ENCODE peak calls at places on chromosomes 3 and 15, in six cellular contexts. One of them, this sample, is unnamed.

GRCh38 chr3:174325834-174326705 is 533.1 kb upstream of the NAALADL2 start:
- DNase-seq in A549: no peak
- DNase-seq in brain microvascular endothelial cell: no peak
- DNase-seq in epithelial cell of esophagus: no peak
- DNase-seq in heart right ventricle: no peak
- DNase-seq in MCF 10A: no peak
- DNase-seq in this sample: no peak

GRCh38 chr3:72972706-72973030 is 23.9 kb upstream of the PPP4R2 start:
- DNase-seq in MCF 10A: no peak
- DNase-seq in heart right ventricle: no peak
- DNase-seq in A549: no peak
- DNase-seq in epithelial cell of esophagus: no peak
- DNase-seq in brain microvascular endothelial cell: no peak
- DNase-seq in this sample: no peak

GRCh38 chr3:136067211-136067610 is 101.7 kb downstream of the PPP2R3A start:
- DNase-seq in brain microvascular endothelial cell: no peak
- DNase-seq in heart right ventricle: no peak
- DNase-seq in epithelial cell of esophagus: no peak
- DNase-seq in A549: no peak
- DNase-seq in MCF 10A: no peak
- DNase-seq in this sample: no peak

GRCh38 chr3:70064194-70064787 is 64.8 kb downstream of the SAMMSON start:
- DNase-seq in brain microvascular endothelial cell: peak; percentile 44
- DNase-seq in MCF 10A: peak; percentile 44
- DNase-seq in epithelial cell of esophagus: peak; percentile 47
- DNase-seq in heart right ventricle: no peak
- DNase-seq in A549: peak; percentile 51
- DNase-seq in this sample: no peak

GRCh38 chr3:142279965-142280590 is 54.7 kb upstream of the GK5 start:
- DNase-seq in heart right ventricle: no peak
- DNase-seq in epithelial cell of esophagus: peak; percentile 80
- DNase-seq in MCF 10A: peak; percentile 89
- DNase-seq in A549: peak; percentile 80
- DNase-seq in brain microvascular endothelial cell: peak; percentile 69
- DNase-seq in this sample: no peak

GRCh38 chr3:58532794-58533220 is 4.2 kb downstream of the ACOX2 start:
- DNase-seq in MCF 10A: peak; percentile 79
- DNase-seq in brain microvascular endothelial cell: peak; percentile 64
- DNase-seq in A549: peak; percentile 69
- DNase-seq in epithelial cell of esophagus: peak; percentile 78
- DNase-seq in heart right ventricle: peak; percentile 75
- DNase-seq in this sample: peak; percentile 79

GRCh38 chr15:57118013-57118799 is 199.8 kb downstream of the TCF12 start:
- DNase-seq in epithelial cell of esophagus: peak; percentile 8
- DNase-seq in heart right ventricle: no peak
- DNase-seq in MCF 10A: peak; percentile 11
- DNase-seq in brain microvascular endothelial cell: peak; percentile 21
- DNase-seq in A549: peak; percentile 19
- DNase-seq in this sample: no peak

GRCh38 chr3:47002490-47003410 is 23.3 kb downstream of the NBEAL2 start:
- DNase-seq in heart right ventricle: peak; percentile 9
- DNase-seq in epithelial cell of esophagus: no peak
- DNase-seq in MCF 10A: no peak
- DNase-seq in brain microvascular endothelial cell: no peak
- DNase-seq in A549: no peak
- DNase-seq in this sample: no peak

GRCh38 chr3:116667324-116667723 is 42.3 kb upstream of the TUSC7 start:
- DNase-seq in epithelial cell of esophagus: no peak
- DNase-seq in brain microvascular endothelial cell: no peak
- DNase-seq in A549: no peak
- DNase-seq in heart right ventricle: no peak
- DNase-seq in MCF 10A: no peak
- DNase-seq in this sample: no peak

GRCh38 chr15:78536134-78536533 is 4.1 kb upstream of the PSMA4 start:
- DNase-seq in MCF 10A: no peak
- DNase-seq in A549: no peak
- DNase-seq in epithelial cell of esophagus: peak; percentile 6
- DNase-seq in brain microvascular endothelial cell: no peak
- DNase-seq in heart right ventricle: no peak
- DNase-seq in this sample: no peak

GRCh38 chr15:58469432-58470353 is 37.9 kb downstream of the LIPC start:
- DNase-seq in MCF 10A: peak; percentile 87
- DNase-seq in epithelial cell of esophagus: peak; percentile 87
- DNase-seq in heart right ventricle: no peak
- DNase-seq in A549: peak; percentile 97
- DNase-seq in brain microvascular endothelial cell: peak; percentile 97
- DNase-seq in this sample: no peak

DNA sequence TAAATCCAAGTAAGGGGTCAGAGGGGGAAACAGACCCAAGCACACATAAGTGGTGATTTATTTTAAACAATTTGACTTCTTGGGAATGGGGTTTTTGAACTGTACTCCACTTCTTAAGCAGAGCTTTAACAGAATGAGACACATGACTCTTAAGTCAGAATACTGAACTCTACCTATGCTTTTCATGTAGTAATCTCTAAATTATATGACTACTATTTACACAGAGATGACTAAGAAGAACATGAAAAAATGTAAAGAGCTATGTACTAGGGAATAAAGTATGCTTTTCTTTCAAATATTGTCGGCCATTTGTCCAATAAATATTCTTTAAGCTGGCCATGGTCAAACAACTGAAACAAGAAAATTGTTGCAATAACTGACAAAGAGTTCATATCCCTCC is 35.2 kb downstream of the TRANK1 start:
- DNase-seq in MCF 10A: no peak
- DNase-seq in heart right ventricle: no peak
- DNase-seq in brain microvascular endothelial cell: no peak
- DNase-seq in epithelial cell of esophagus: peak; percentile 49
- DNase-seq in A549: no peak
- DNase-seq in this sample: no peak
- TF ChIP-seq CTCF in MCF 10A: no peak
- TF ChIP-seq CTCF in heart right ventricle: no peak
- TF ChIP-seq CTCF in brain microvascular endothelial cell: no peak
- TF ChIP-seq CTCF in epithelial cell of esophagus: no peak
- TF ChIP-seq CTCF in A549: no peak
- TF ChIP-seq CTCF in this sample: no peak

DNA sequence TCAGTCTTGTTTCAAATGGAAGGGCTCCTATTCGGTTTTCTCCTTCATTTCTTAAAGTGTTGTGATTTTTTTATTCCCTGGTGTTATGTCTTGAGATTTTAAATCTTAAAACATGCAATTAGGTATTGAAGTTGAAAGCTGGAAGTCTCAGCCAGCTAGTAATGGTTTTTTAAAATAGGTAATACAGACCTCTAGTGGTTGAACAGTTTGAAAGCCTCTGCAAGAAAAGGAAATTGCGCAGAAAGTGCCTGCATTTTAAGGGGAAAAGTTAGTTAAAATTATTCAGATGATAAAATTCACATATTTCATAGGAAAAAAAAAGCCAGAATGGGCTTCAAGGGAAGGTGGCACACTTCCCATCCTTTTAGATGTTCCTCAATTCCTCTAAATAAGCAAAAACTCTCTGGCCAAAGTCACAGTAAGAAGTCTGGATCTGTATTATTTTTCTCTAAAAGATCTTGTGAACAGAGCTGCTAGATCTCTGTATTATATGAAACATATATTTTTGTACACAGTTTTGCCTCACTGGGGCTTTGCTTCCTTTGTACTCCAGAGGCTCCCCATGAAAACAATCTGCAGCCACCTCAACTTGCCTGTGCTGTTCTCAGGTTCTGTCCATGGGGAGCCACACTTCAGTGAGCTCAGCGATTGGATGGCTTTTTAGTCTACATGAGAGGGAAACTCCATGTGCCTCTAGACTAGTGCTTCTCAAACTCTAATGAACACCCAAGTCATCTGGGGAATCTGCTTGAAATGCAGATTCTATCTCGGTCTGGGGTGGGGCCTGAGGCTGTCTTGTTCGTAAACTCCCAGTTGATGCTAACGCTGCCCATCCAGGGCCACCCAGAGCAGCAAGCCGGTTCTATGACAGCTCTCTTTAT is 21.5 kb downstream of the AGTR1 start:
- DNase-seq in MCF 10A: peak; percentile 12
- DNase-seq in A549: peak; percentile 32
- DNase-seq in epithelial cell of esophagus: peak; percentile 10
- DNase-seq in heart right ventricle: no peak
- DNase-seq in brain microvascular endothelial cell: no peak
- DNase-seq in this sample: no peak
- TF ChIP-seq CTCF in MCF 10A: peak; percentile 44
- TF ChIP-seq CTCF in A549: peak; percentile 76
- TF ChIP-seq CTCF in epithelial cell of esophagus: peak; percentile 33
- TF ChIP-seq CTCF in heart right ventricle: peak; percentile 30
- TF ChIP-seq CTCF in brain microvascular endothelial cell: peak; percentile 50
- TF ChIP-seq CTCF in this sample: peak; percentile 31

DNA sequence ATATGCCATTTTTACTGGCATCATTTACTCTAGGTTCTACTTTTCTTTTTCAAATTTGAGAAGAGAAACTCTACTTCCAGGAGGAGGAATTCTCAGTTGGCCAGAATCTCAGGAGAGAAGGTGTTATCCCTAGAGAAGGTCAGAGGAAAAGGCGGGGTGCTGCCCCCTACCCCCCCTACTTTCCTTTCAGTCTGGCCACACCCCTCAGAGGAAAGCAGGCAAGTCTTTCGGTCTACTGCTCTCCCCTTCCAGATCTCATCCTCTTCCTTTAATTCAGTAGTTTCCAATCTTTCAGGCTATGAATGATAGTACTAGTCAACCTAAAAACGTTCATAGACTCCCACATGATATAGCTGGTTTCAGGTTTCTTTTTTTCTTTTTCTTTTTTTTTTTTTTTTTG is 366.5 kb upstream of the TBL1XR1 start:
- DNase-seq in epithelial cell of esophagus: no peak
- DNase-seq in MCF 10A: no peak
- DNase-seq in A549: no peak
- DNase-seq in heart right ventricle: no peak
- DNase-seq in brain microvascular endothelial cell: no peak
- DNase-seq in this sample: no peak
- TF ChIP-seq CTCF in epithelial cell of esophagus: no peak
- TF ChIP-seq CTCF in MCF 10A: no peak
- TF ChIP-seq CTCF in A549: no peak
- TF ChIP-seq CTCF in heart right ventricle: no peak
- TF ChIP-seq CTCF in brain microvascular endothelial cell: no peak
- TF ChIP-seq CTCF in this sample: no peak

GRCh38 chr3:10577521-10577920 is 72.1 kb upstream of the ATP2B2 start:
- DNase-seq in epithelial cell of esophagus: no peak
- DNase-seq in MCF 10A: peak; percentile 20
- DNase-seq in brain microvascular endothelial cell: no peak
- DNase-seq in A549: no peak
- DNase-seq in heart right ventricle: no peak
- DNase-seq in this sample: no peak

GRCh38 chr3:10568549-10568948 is 63.2 kb upstream of the ATP2B2 start:
- DNase-seq in A549: no peak
- DNase-seq in epithelial cell of esophagus: no peak
- DNase-seq in heart right ventricle: no peak
- DNase-seq in brain microvascular endothelial cell: no peak
- DNase-seq in MCF 10A: no peak
- DNase-seq in this sample: no peak

GRCh38 chr3:10575601-10576160 is 70.3 kb upstream of the ATP2B2 start:
- DNase-seq in MCF 10A: no peak
- DNase-seq in A549: no peak
- DNase-seq in brain microvascular endothelial cell: no peak
- DNase-seq in heart right ventricle: no peak
- DNase-seq in epithelial cell of esophagus: no peak
- DNase-seq in this sample: no peak

GRCh38 chr3:10570196-10570946 is 65.0 kb upstream of the ATP2B2 start:
- DNase-seq in heart right ventricle: peak; percentile 50
- DNase-seq in A549: no peak
- DNase-seq in brain microvascular endothelial cell: no peak
- DNase-seq in MCF 10A: peak; percentile 86
- DNase-seq in epithelial cell of esophagus: no peak
- DNase-seq in this sample: no peak

DNA sequence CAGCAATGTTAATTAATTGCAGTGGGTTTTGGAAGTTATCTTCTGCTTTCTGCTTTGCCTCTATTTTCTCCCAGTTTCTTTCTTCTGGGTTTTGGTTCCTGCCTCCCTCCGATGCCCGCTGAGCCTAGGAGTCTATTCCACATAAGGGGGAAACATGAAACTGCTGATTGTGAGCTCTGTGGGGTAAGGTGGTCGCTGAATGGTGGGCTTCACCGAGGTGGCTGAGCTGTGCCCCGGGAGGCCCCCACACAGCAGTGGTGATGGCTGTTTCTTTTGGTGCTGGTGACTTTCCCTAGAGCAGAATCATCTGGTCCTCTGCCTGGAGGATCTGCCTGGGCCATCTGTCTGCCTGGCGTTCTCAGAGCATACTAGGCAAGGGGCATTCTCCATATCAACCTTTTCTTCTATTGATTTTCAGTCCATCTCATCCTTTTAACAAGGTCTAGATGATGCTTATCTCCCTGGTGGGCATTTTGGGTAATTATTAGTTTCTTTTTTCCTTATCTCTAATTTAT is 68.8 kb upstream of the ATP2B2 start:
- DNase-seq in MCF 10A: no peak
- DNase-seq in heart right ventricle: no peak
- DNase-seq in brain microvascular endothelial cell: no peak
- DNase-seq in A549: no peak
- DNase-seq in epithelial cell of esophagus: no peak
- DNase-seq in this sample: no peak
- TF ChIP-seq CTCF in MCF 10A: no peak
- TF ChIP-seq CTCF in heart right ventricle: no peak
- TF ChIP-seq CTCF in brain microvascular endothelial cell: no peak
- TF ChIP-seq CTCF in A549: no peak
- TF ChIP-seq CTCF in epithelial cell of esophagus: no peak
- TF ChIP-seq CTCF in this sample: no peak